ENCODE peak calls at places on chromosome 4, in ten cellular contexts. E is neural progenitor cell, H is fibroblast of lung, U is GM23248, P is MM.1S, S is PC-9, T is DND-41, O is mammary epithelial cell, A is HepG2, X is H1. V is an unnamed sample.

GRCh38 chr4:48093949-48094550 is 40.0 kb downstream of the TXK start:
- DNase-seq in A (no peak), O (peak), U (no peak), P (no peak), S (peak), E (peak), X (peak), H (peak), T (no peak), V (no peak)

GRCh38 chr4:158255727-158256324 is 45.5 kb downstream of the TMEM144 start:
- DNase-seq in E (peak), H (peak), X (no peak), T (no peak), A (peak), U (peak), O (peak), S (no peak), P (peak), V (peak)

GRCh38 chr4:112130903-112131302 is 14.4 kb upstream of the FAM241A start:
- DNase-seq in O (peak), U (peak), A (no peak), X (no peak), H (peak), E (no peak), T (no peak), P (no peak), S (no peak), V (no peak)

GRCh38 chr4:119946359-119946758 is 120.3 kb downstream of the MAD2L1 start:
- DNase-seq in S (no peak), U (no peak), P (no peak), H (no peak), A (no peak), X (no peak), T (no peak), E (no peak), O (no peak), V (no peak)

GRCh38 chr4:87985097-87985886 is 9.8 kb downstream of the SPP1 start:
- DNase-seq in U (peak), E (peak), X (no peak), A (peak), T (peak), P (peak), S (peak), H (peak), O (peak), V (no peak)

GRCh38 chr4:142558851-142559250 is 287.2 kb downstream of the INPP4B start:
- DNase-seq in P (no peak), X (no peak), E (peak), A (no peak), T (no peak), H (peak), S (no peak), O (no peak), U (peak), V (no peak)

GRCh38 chr4:101334963-101335572 is 12.3 kb downstream of the PPP3CA start:
- DNase-seq in E (no peak), T (no peak), X (no peak), A (no peak), H (peak), S (no peak), U (no peak), P (peak), O (no peak), V (no peak)

GRCh38 chr4:113683143-113683542 is 78.4 kb downstream of the CAMK2D start:
- DNase-seq in S (no peak), U (no peak), X (no peak), O (peak), P (peak), E (no peak), T (peak), A (no peak), H (no peak), V (no peak)

GRCh38 chr4:97153042-97153441 is 990.2 kb downstream of the STPG2 start:
- DNase-seq in H (peak), P (peak), S (no peak), T (no peak), O (peak), U (no peak), A (peak), E (peak), X (no peak), V (no peak)

GRCh38 chr4:138946306-138946705 is 69.3 kb upstream of the NOCT start:
- DNase-seq in S (no peak), H (no peak), X (no peak), U (no peak), O (no peak), A (no peak), T (no peak), E (no peak), P (no peak), V (no peak)

GRCh38 chr4:121330180-121330665 is 50.6 kb downstream of the QRFPR start:
- DNase-seq in O (no peak), T (no peak), E (no peak), A (no peak), U (no peak), S (no peak), X (no peak), H (no peak), P (no peak), V (no peak)

GRCh38 chr4:184136525-184136924 is 81.1 kb downstream of the ENPP6 start:
- DNase-seq in X (no peak), S (no peak), A (no peak), T (no peak), H (no peak), E (no peak), O (no peak), P (no peak), U (no peak), V (no peak)

GRCh38 chr4:101191302-101192098 is 155.8 kb downstream of the PPP3CA start:
- DNase-seq in O (no peak), U (peak), P (no peak), X (no peak), A (no peak), H (peak), T (no peak), S (no peak), E (peak), V (no peak)

GRCh38 chr4:53478671-53479456 is 101.4 kb downstream of the FIP1L1 start:
- DNase-seq in S (no peak), P (no peak), A (no peak), X (no peak), O (peak), T (no peak), E (no peak), H (peak), U (peak), V (no peak)

GRCh38 chr4:19187104-19187503 is 1064.6 kb upstream of the SLIT2 start:
- DNase-seq in S (no peak), O (no peak), E (no peak), P (no peak), U (no peak), H (peak), A (no peak), X (no peak), T (no peak), V (no peak)

GRCh38 chr4:5919571-5919970 is 26.7 kb upstream of the CRMP1 start:
- DNase-seq in P (no peak), O (no peak), E (no peak), S (no peak), H (no peak), T (no peak), U (no peak), A (no peak), X (no peak), V (no peak)

GRCh38 chr4:27318740-27319139 is 458.1 kb downstream of the STIM2 start:
- DNase-seq in S (peak), P (no peak), O (peak), E (peak), X (peak), T (no peak), H (no peak), A (peak), U (peak), V (no peak)

DNA sequence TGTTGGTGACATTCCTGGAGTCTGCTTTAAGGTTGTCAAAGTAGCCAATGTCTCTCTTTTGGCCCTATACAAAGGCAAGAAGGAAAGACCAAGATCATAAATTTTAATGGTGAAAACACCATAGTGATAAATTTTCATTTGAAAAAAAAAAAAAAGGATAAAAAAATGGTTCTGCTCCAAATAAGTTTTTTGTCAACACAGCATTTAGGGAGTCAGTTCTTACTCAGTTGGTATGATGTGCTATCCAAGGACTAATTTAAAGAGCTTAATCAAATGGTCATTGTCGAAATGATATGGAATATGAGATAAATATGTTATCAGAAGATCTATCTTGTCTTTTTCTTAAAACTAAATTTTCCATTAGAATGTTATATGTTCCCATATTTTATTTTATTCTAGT is 83.9 kb downstream of the PCDH18 start:
- DNase-seq in O (no peak), E (no peak), H (no peak), S (no peak), P (no peak), X (no peak), T (no peak), A (no peak), U (no peak), V (no peak)
- H3K4me3 ChIP-seq in O (no peak), E (no peak), H (no peak), S (no peak), P (no peak), X (no peak), T (no peak), A (no peak), U (no peak), V (no peak)

GRCh38 chr4:125484912-125485311 is 170.2 kb downstream of the FAT4 start:
- DNase-seq in P (no peak), E (no peak), O (no peak), H (no peak), U (no peak), S (no peak), X (no peak), T (no peak), A (no peak), V (no peak)
- TF ChIP-seq EZH2 in P (no peak), E (no peak), O (no peak), H (no peak), U (no peak), S (no peak), X (no peak), T (no peak), A (no peak), V (no peak)

DNA sequence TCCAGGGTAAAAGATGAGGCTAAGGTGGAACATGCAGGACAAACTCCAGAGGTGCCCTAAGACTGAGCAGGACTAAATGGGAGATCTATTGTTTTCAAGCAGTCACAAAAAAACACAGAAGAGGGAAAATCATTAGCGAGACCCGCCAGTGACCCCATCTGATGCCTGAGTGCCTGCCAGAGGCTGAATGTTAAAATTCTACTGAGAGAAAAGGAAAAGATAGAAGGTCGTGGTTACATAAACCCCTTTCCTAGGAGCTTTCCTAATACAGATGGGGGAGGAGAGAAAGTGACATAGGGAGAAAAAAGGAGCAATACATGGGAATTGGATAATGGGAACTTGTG is 243.7 kb upstream of the KCNIP4 start:
- DNase-seq in T (no peak), P (no peak), X (no peak), U (no peak), O (no peak), S (no peak), A (no peak), E (no peak), H (no peak), V (no peak)
- H3K27ac ChIP-seq in T (no peak), P (no peak), X (no peak), U (no peak), O (no peak), S (no peak), A (no peak), E (no peak), H (no peak), V (no peak)

DNA sequence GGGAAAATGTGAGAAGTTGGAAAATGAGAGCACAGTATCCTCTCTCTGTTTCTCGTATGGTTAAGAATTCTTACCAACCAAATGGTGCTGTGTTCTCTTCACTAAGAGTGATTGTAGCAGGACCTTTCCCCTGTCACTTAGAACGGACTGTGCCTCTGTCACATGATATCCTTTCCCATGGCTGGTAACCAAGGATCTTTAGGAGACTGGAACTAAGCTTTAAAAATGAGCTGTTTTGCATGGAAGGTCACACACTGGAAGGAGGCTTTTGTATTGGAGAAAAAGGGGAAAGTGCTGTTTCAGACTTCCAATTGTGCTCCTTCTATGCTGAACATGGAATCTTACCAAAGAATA is 148.5 kb downstream of the SLC4A4 start:
- DNase-seq in A (no peak), E (peak), P (no peak), X (no peak), O (no peak), S (no peak), T (no peak), U (no peak), H (no peak), V (no peak)
- H3K4me3 ChIP-seq in A (no peak), E (no peak), P (no peak), X (no peak), O (no peak), S (no peak), T (no peak), U (no peak), H (no peak), V (no peak)

GRCh38 chr4:13546374-13546854 is 2.1 kb upstream of the NKX3-2 start:
- DNase-seq in S (no peak), H (no peak), U (no peak), A (no peak), T (no peak), X (no peak), E (no peak), O (no peak), P (no peak), V (no peak)

GRCh38 chr4:13543648-13544555 is at the start of gene NKX3-2:
- DNase-seq in X (no peak), E (peak), A (no peak), T (no peak), U (peak), S (peak), O (peak), P (no peak), H (peak), V (no peak)

GRCh38 chr4:13545394-13545808 is 1.1 kb upstream of the NKX3-2 start:
- DNase-seq in X (no peak), T (no peak), S (no peak), U (no peak), A (no peak), O (no peak), H (no peak), E (no peak), P (no peak), V (no peak)

GRCh38 chr4:13543091-13543581 is 1.2 kb downstream of the NKX3-2 start:
- DNase-seq in H (no peak), O (no peak), E (no peak), A (no peak), X (no peak), S (no peak), P (peak), T (no peak), U (no peak), V (no peak)

DNA sequence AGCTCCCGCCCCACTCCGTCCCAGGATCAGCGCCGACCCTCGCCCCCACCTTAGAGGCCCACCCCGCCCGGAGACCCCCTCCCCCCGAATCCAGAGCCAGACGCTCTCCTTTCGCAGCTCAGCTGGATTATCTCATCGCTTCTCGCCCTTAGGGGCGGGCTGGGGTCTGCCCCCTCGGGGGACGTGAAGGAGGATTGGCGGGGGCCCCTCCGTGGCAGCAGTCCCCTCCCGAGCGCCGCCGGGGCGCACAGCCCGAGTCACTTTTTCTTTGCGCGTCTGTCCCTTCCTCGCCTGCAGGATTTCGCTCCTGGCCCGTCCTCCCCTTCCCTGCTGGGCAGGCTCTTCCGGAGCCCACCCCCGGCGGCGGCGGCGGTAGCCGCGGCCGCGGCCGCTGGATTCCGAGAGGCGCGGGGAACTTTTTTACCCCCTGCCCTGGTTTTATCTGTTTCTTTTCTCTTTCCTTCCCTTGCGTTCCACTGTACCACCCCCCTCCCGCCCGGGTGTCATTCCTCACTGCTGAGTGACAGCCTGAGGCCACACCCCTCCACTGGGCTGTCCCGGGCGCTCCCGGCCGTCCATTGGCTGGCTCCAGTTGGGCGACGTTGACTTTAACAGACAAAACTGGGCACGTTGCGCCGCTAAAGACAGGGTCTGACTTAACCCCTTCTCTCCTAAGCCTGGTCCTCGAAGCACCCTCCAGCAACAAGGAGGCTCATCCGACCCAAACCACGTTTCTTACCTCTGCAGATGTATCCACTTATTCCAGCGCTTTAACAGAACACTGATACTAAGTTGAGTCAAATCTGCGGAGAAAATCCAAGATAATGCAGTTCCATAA is 467 bp upstream of the NKX3-2 start:
- DNase-seq in E (peak), P (no peak), U (peak), A (peak), S (peak), H (peak), X (peak), T (no peak), O (peak), V (no peak)
- TF ChIP-seq EZH2 in E (no peak), P (no peak), U (no peak), A (no peak), S (no peak), H (no peak), X (no peak), T (no peak), O (no peak), V (no peak)

GRCh38 chr4:39616651-39617050 is 22.0 kb downstream of the SMIM14 start:
- DNase-seq in P (no peak), E (no peak), H (peak), T (no peak), X (no peak), A (no peak), U (peak), S (no peak), O (no peak), V (no peak)
- H3K27ac ChIP-seq in P (no peak), E (no peak), H (no peak), T (no peak), X (no peak), A (no peak), U (peak), S (peak), O (no peak), V (no peak)